ENCODE peak calls at places on chromosomes 3 and 15, in five cellular contexts. One of them, this sample, is unnamed.

GRCh38 chr3:53081318-53081717 is 35.4 kb upstream of the SFMBT1 start:
- DNase-seq in Peyer's patch: no peak
- DNase-seq in mesothelial cell of epicardium: no peak
- DNase-seq in sciatic nerve: peak; percentile 19
- DNase-seq in left lung: no peak
- DNase-seq in this sample: no peak

GRCh38 chr3:190807719-190808375 is 54.6 kb downstream of the GMNC start:
- DNase-seq in Peyer's patch: no peak
- DNase-seq in mesothelial cell of epicardium: no peak
- DNase-seq in sciatic nerve: no peak
- DNase-seq in left lung: peak; percentile 38
- DNase-seq in this sample: no peak

GRCh38 chr3:123499316-123499715 is 50.4 kb upstream of the ADCY5 start:
- DNase-seq in Peyer's patch: no peak
- DNase-seq in mesothelial cell of epicardium: no peak
- DNase-seq in sciatic nerve: no peak
- DNase-seq in left lung: no peak
- DNase-seq in this sample: no peak

GRCh38 chr3:194265505-194265892 is 85.6 kb downstream of the CPN2 start:
- DNase-seq in Peyer's patch: no peak
- DNase-seq in mesothelial cell of epicardium: peak; percentile 38
- DNase-seq in sciatic nerve: peak; percentile 92
- DNase-seq in left lung: peak; percentile 82
- DNase-seq in this sample: no peak

GRCh38 chr3:38655708-38656300 is 6.3 kb upstream of the SCN5A start:
- DNase-seq in Peyer's patch: no peak
- DNase-seq in mesothelial cell of epicardium: no peak
- DNase-seq in sciatic nerve: no peak
- DNase-seq in left lung: no peak
- DNase-seq in this sample: no peak

GRCh38 chr3:28612232-28612631 is 263.6 kb upstream of the AZI2 start:
- DNase-seq in Peyer's patch: no peak
- DNase-seq in mesothelial cell of epicardium: no peak
- DNase-seq in sciatic nerve: no peak
- DNase-seq in left lung: no peak
- DNase-seq in this sample: no peak

GRCh38 chr3:3799173-3800075 is at the start of gene LRRN1:
- DNase-seq in Peyer's patch: peak; percentile 76
- DNase-seq in mesothelial cell of epicardium: peak; percentile 80
- DNase-seq in sciatic nerve: peak; percentile 71
- DNase-seq in left lung: peak; percentile 84
- DNase-seq in this sample: no peak

GRCh38 chr3:56917740-56918568 is 116.2 kb upstream of the ARHGEF3 start:
- DNase-seq in Peyer's patch: peak; percentile 63
- DNase-seq in mesothelial cell of epicardium: no peak
- DNase-seq in sciatic nerve: no peak
- DNase-seq in left lung: no peak
- DNase-seq in this sample: no peak

GRCh38 chr3:99910752-99911151 is 93.1 kb downstream of the CMSS1 start:
- DNase-seq in Peyer's patch: no peak
- DNase-seq in mesothelial cell of epicardium: no peak
- DNase-seq in sciatic nerve: no peak
- DNase-seq in left lung: no peak
- DNase-seq in this sample: no peak

GRCh38 chr15:100627789-100628395 is 25.5 kb downstream of the ASB7 start:
- DNase-seq in Peyer's patch: peak; percentile 50
- DNase-seq in mesothelial cell of epicardium: peak; percentile 72
- DNase-seq in sciatic nerve: peak; percentile 68
- DNase-seq in left lung: peak; percentile 43
- DNase-seq in this sample: peak; percentile 24

GRCh38 chr15:26146162-26146561 is 283.0 kb upstream of the ATP10A start:
- DNase-seq in Peyer's patch: no peak
- DNase-seq in mesothelial cell of epicardium: no peak
- DNase-seq in sciatic nerve: no peak
- DNase-seq in left lung: no peak
- DNase-seq in this sample: no peak

GRCh38 chr3:103963599-103963998 is 1403.1 kb upstream of the ALCAM start:
- DNase-seq in Peyer's patch: no peak
- DNase-seq in mesothelial cell of epicardium: no peak
- DNase-seq in sciatic nerve: no peak
- DNase-seq in left lung: no peak
- DNase-seq in this sample: no peak

GRCh38 chr3:14301558-14301957 is 100.8 kb upstream of the SLC6A6 start:
- DNase-seq in Peyer's patch: no peak
- DNase-seq in mesothelial cell of epicardium: peak; percentile 48
- DNase-seq in sciatic nerve: no peak
- DNase-seq in left lung: peak; percentile 49
- DNase-seq in this sample: no peak

GRCh38 chr3:17795733-17796132 is 53.3 kb upstream of the TBC1D5 start:
- DNase-seq in Peyer's patch: no peak
- DNase-seq in mesothelial cell of epicardium: no peak
- DNase-seq in sciatic nerve: no peak
- DNase-seq in left lung: no peak
- DNase-seq in this sample: no peak

GRCh38 chr3:37862712-37863551 is 1.3 kb downstream of the CTDSPL start:
- DNase-seq in Peyer's patch: no peak
- DNase-seq in mesothelial cell of epicardium: no peak
- DNase-seq in sciatic nerve: no peak
- DNase-seq in left lung: no peak
- DNase-seq in this sample: no peak

GRCh38 chr3:27632431-27633223 is 89.5 kb downstream of the EOMES start:
- DNase-seq in Peyer's patch: peak; percentile 25
- DNase-seq in mesothelial cell of epicardium: no peak
- DNase-seq in sciatic nerve: peak; percentile 70
- DNase-seq in left lung: peak; percentile 60
- DNase-seq in this sample: peak; percentile 27

GRCh38 chr3:35651456-35651855 is 12.1 kb downstream of the ARPP21 start:
- DNase-seq in Peyer's patch: no peak
- DNase-seq in mesothelial cell of epicardium: no peak
- DNase-seq in sciatic nerve: no peak
- DNase-seq in left lung: no peak
- DNase-seq in this sample: no peak

GRCh38 chr3:128408693-128409620 is 57.7 kb downstream of the DNAJB8 start:
- DNase-seq in Peyer's patch: no peak
- DNase-seq in mesothelial cell of epicardium: no peak
- DNase-seq in sciatic nerve: no peak
- DNase-seq in left lung: no peak
- DNase-seq in this sample: no peak

GRCh38 chr3:15629860-15630597 is 28.5 kb downstream of the BTD start:
- DNase-seq in Peyer's patch: peak; percentile 57
- DNase-seq in mesothelial cell of epicardium: no peak
- DNase-seq in sciatic nerve: peak; percentile 69
- DNase-seq in left lung: peak; percentile 48
- DNase-seq in this sample: peak; percentile 26

GRCh38 chr15:70096975-70097336 is 761 bp downstream of the TLE3 start:
- DNase-seq in Peyer's patch: no peak
- DNase-seq in mesothelial cell of epicardium: no peak
- DNase-seq in sciatic nerve: no peak
- DNase-seq in left lung: no peak
- DNase-seq in this sample: no peak

GRCh38 chr3:184085389-184085852 is 11.4 kb upstream of the HTR3E start:
- DNase-seq in Peyer's patch: no peak
- DNase-seq in mesothelial cell of epicardium: no peak
- DNase-seq in sciatic nerve: no peak
- DNase-seq in left lung: no peak
- DNase-seq in this sample: no peak

GRCh38 chr15:83206971-83207621 is 527 bp downstream of the HDGFL3 start:
- DNase-seq in Peyer's patch: no peak
- DNase-seq in mesothelial cell of epicardium: peak; percentile 58
- DNase-seq in sciatic nerve: peak; percentile 66
- DNase-seq in left lung: peak; percentile 38
- DNase-seq in this sample: no peak

GRCh38 chr3:126971891-126972351 is 11.0 kb upstream of the PLXNA1 start:
- DNase-seq in Peyer's patch: peak; percentile 26
- DNase-seq in mesothelial cell of epicardium: no peak
- DNase-seq in sciatic nerve: peak; percentile 90
- DNase-seq in left lung: peak; percentile 90
- DNase-seq in this sample: no peak

GRCh38 chr15:92383528-92384326 is 10.0 kb upstream of the ST8SIA2 start:
- DNase-seq in Peyer's patch: no peak
- DNase-seq in mesothelial cell of epicardium: no peak
- DNase-seq in sciatic nerve: no peak
- DNase-seq in left lung: no peak
- DNase-seq in this sample: no peak

GRCh38 chr3:47503033-47503432 is 10.5 kb downstream of the ELP6 start:
- DNase-seq in Peyer's patch: no peak
- DNase-seq in mesothelial cell of epicardium: no peak
- DNase-seq in sciatic nerve: no peak
- DNase-seq in left lung: no peak
- DNase-seq in this sample: no peak

GRCh38 chr15:89630974-89631901 is 24.0 kb downstream of the KIF7 start:
- DNase-seq in Peyer's patch: no peak
- DNase-seq in mesothelial cell of epicardium: no peak
- DNase-seq in sciatic nerve: no peak
- DNase-seq in left lung: no peak
- DNase-seq in this sample: no peak

GRCh38 chr15:70320077-70320830 is 222.5 kb upstream of the TLE3 start:
- DNase-seq in Peyer's patch: no peak
- DNase-seq in mesothelial cell of epicardium: no peak
- DNase-seq in sciatic nerve: no peak
- DNase-seq in left lung: no peak
- DNase-seq in this sample: no peak

GRCh38 chr3:177928156-177928555 is 608.1 kb upstream of the KCNMB2 start:
- DNase-seq in Peyer's patch: no peak
- DNase-seq in mesothelial cell of epicardium: no peak
- DNase-seq in sciatic nerve: no peak
- DNase-seq in left lung: no peak
- DNase-seq in this sample: no peak

GRCh38 chr3:134655706-134656105 is 4.9 kb upstream of the KY start:
- DNase-seq in Peyer's patch: no peak
- DNase-seq in mesothelial cell of epicardium: peak; percentile 9
- DNase-seq in sciatic nerve: no peak
- DNase-seq in left lung: no peak
- DNase-seq in this sample: no peak

GRCh38 chr15:29116970-29117700 is 152.5 kb downstream of the NSMCE3 start:
- DNase-seq in Peyer's patch: no peak
- DNase-seq in mesothelial cell of epicardium: no peak
- DNase-seq in sciatic nerve: no peak
- DNase-seq in left lung: no peak
- DNase-seq in this sample: no peak